ENCODE peak calls at places on chromosome 13, in seven cellular contexts. S, E, R, F, X, V and N are unnamed samples.
A peak's percentile ranks its signal among the peaks of the same experiment; 100 is the strongest.

GRCh38 chr13:40666058-40666904 is at the start of gene FOXO1:
- DNase-seq in S (peak; percentile 92), E (peak; percentile 84), R (peak; percentile 85), F (peak; percentile 80), X (peak; percentile 44), V (peak; percentile 93), N (peak; percentile 88)

GRCh38 chr13:23081246-23081645 is 99.5 kb upstream of the SGCG start:
- DNase-seq in S (no peak), E (no peak), R (no peak), F (no peak), X (no peak), V (no peak), N (no peak)

GRCh38 chr13:40377783-40378182 is 288.7 kb downstream of the FOXO1 start:
- DNase-seq in S (no peak), E (no peak), R (peak; percentile 28), F (peak; percentile 80), X (no peak), V (no peak), N (no peak)

GRCh38 chr13:83350569-83350968 is 531.7 kb downstream of the SLITRK1 start:
- DNase-seq in S (no peak), E (no peak), R (peak; percentile 43), F (peak; percentile 18), X (no peak), V (no peak), N (no peak)

GRCh38 chr13:110000534-110001345 is 214.4 kb upstream of the IRS2 start:
- DNase-seq in S (no peak), E (no peak), R (no peak), F (no peak), X (no peak), V (no peak), N (no peak)

GRCh38 chr13:33205804-33206221 is 79.7 kb downstream of the STARD13 start:
- DNase-seq in S (no peak), E (no peak), R (peak; percentile 74), F (peak; percentile 83), X (no peak), V (no peak), N (no peak)

GRCh38 chr13:112450567-112451240 is 74.5 kb downstream of the SPACA7 start:
- DNase-seq in S (no peak), E (no peak), R (no peak), F (no peak), X (peak; percentile 79), V (no peak), N (no peak)

GRCh38 chr13:113474179-113474578 is 16.3 kb downstream of the DCUN1D2 start:
- DNase-seq in S (no peak), E (no peak), R (no peak), F (peak; percentile 67), X (no peak), V (no peak), N (no peak)

GRCh38 chr13:43061496-43062280 is 38.3 kb downstream of the DNAJC15 start:
- DNase-seq in S (no peak), E (no peak), R (no peak), F (no peak), X (no peak), V (no peak), N (no peak)

GRCh38 chr13:74111901-74112824 is 22.0 kb downstream of the KLF12 start:
- DNase-seq in S (no peak), E (no peak), R (no peak), F (no peak), X (no peak), V (no peak), N (no peak)

GRCh38 chr13:95319551-95320274 is 18.5 kb upstream of the ABCC4 start:
- DNase-seq in S (peak; percentile 19), E (no peak), R (no peak), F (no peak), X (no peak), V (no peak), N (no peak)

GRCh38 chr13:113854238-113855011 is 9.5 kb downstream of the GAS6 start:
- DNase-seq in S (peak; percentile 59), E (no peak), R (peak; percentile 79), F (no peak), X (no peak), V (peak; percentile 52), N (no peak)

GRCh38 chr13:36001561-36001960 is 129.6 kb downstream of the DCLK1 start:
- DNase-seq in S (no peak), E (no peak), R (no peak), F (no peak), X (no peak), V (no peak), N (no peak)

GRCh38 chr13:98910501-98910951 is 67.3 kb downstream of the DOCK9 start:
- DNase-seq in S (no peak), E (peak; percentile 10), R (peak; percentile 56), F (peak; percentile 80), X (no peak), V (no peak), N (no peak)

GRCh38 chr13:42996584-42996983 is 4.5 kb upstream of the EPSTI1 start:
- DNase-seq in S (no peak), E (no peak), R (peak; percentile 84), F (peak; percentile 88), X (no peak), V (no peak), N (no peak)